ENCODE peak calls at places on chromosomes 6 and 20, in four cellular contexts. O is GM12865; V is brain pericyte; X is stimulated activated CD8-positive, alpha-beta memory T cell treated with anti-CD3 and anti-CD28 coated beads, Interleukin-4, amount 100 ng/mL, for 1 hour. J is an unnamed sample.

GRCh38 chr6:159981591-159982245 is 12.8 kb downstream of the IGF2R start:
- DNase-seq in V (no peak), X (no peak), O (peak), J (peak)

GRCh38 chr6:169724554-169725269 is 412 bp upstream of the PHF10 start:
- DNase-seq in X (peak), O (peak), V (peak), J (peak)

GRCh38 chr20:24477831-24478547 is 8.6 kb downstream of the SYNDIG1 start:
- DNase-seq in X (no peak), V (no peak), O (no peak), J (no peak)

GRCh38 chr20:10924628-10925266 is 250.9 kb upstream of the JAG1 start:
- DNase-seq in V (no peak), X (no peak), O (no peak), J (no peak)

GRCh38 chr6:99745651-99746050 is 139.0 kb downstream of the PRDM13 start:
- DNase-seq in X (no peak), O (no peak), V (no peak), J (no peak)

GRCh38 chr6:149266659-149267058 is 50.9 kb upstream of the TAB2 start:
- DNase-seq in V (no peak), X (no peak), O (peak), J (no peak)

GRCh38 chr6:337782-338464 is 45.6 kb downstream of the DUSP22 start:
- DNase-seq in V (no peak), O (no peak), X (no peak), J (no peak)

GRCh38 chr20:51586005-51586440 is 43.5 kb upstream of the NFATC2 start:
- DNase-seq in O (no peak), X (no peak), V (no peak), J (no peak)

GRCh38 chr6:35079311-35080000 is 61.7 kb downstream of the TCP11 start:
- DNase-seq in V (no peak), O (no peak), X (no peak), J (no peak)

GRCh38 chr6:11618533-11618932 is 81.0 kb downstream of the TMEM170B start:
- DNase-seq in V (no peak), O (peak), X (no peak), J (no peak)

GRCh38 chr20:62360854-62361798 is 6.0 kb downstream of the LAMA5 start:
- DNase-seq in O (no peak), V (no peak), X (no peak), J (no peak)

GRCh38 chr6:50707652-50708325 is 5.5 kb upstream of the TFAP2D start:
- DNase-seq in X (no peak), V (no peak), O (no peak), J (no peak)

GRCh38 chr20:17822039-17822438 is 122.3 kb downstream of the BANF2 start:
- DNase-seq in X (no peak), V (no peak), O (peak), J (no peak)

GRCh38 chr6:111533087-111533784 is 50.2 kb upstream of the REV3L start:
- DNase-seq in O (no peak), V (no peak), X (no peak), J (no peak)

GRCh38 chr6:161630674-161631073 is 356.8 kb upstream of the AGPAT4 start:
- DNase-seq in O (no peak), X (no peak), V (no peak), J (no peak)

GRCh38 chr20:47736570-47737152 is 48.6 kb downstream of the SULF2 start:
- DNase-seq in V (no peak), X (no peak), O (no peak), J (no peak)

GRCh38 chr20:39049684-39050554 is 87.8 kb downstream of the DHX35 start:
- DNase-seq in X (peak), O (peak), V (no peak), J (peak)

GRCh38 chr6:108117427-108118358 is 43.2 kb upstream of the OSTM1 start:
- DNase-seq in V (no peak), O (peak), X (no peak), J (no peak)

GRCh38 chr20:32582659-32583580 is 2.2 kb downstream of the NOL4L start:
- DNase-seq in X (no peak), O (no peak), V (no peak), J (peak)

GRCh38 chr6:31354248-31354647 is 2.7 kb downstream of the HLA-B start:
- DNase-seq in O (no peak), V (no peak), X (no peak), J (peak)

GRCh38 chr6:53048431-53049195 is 16.6 kb upstream of the FBXO9 start:
- DNase-seq in O (peak), V (no peak), X (no peak), J (no peak)

GRCh38 chr20:38108438-38109024 is 56.5 kb downstream of the TGM2 start:
- DNase-seq in O (no peak), X (no peak), V (no peak), J (no peak)

GRCh38 chr20:409697-410559 is 1.8 kb downstream of the RBCK1 start:
- DNase-seq in V (no peak), X (no peak), O (peak), J (no peak)

GRCh38 chr6:42339991-42340401 is 111.7 kb downstream of the TRERF1 start:
- DNase-seq in V (no peak), O (peak), X (no peak), J (no peak)

GRCh38 chr6:24126586-24127192 is 674 bp downstream of the NRSN1 start:
- DNase-seq in O (peak), X (no peak), V (peak), J (no peak)

GRCh38 chr20:24771651-24772061 is 177.4 kb upstream of the CST7 start:
- DNase-seq in X (no peak), O (no peak), V (no peak), J (no peak)

GRCh38 chr6:81215092-81215432 is 537.4 kb downstream of the TENT5A start:
- DNase-seq in V (no peak), X (no peak), O (peak), J (no peak)

GRCh38 chr6:71248866-71249265 is 39.7 kb upstream of the OGFRL1 start:
- DNase-seq in V (no peak), X (no peak), O (no peak), J (no peak)

GRCh38 chr6:127514396-127515227 is 4.5 kb downstream of the MTCL3 start:
- DNase-seq in V (no peak), O (no peak), X (no peak), J (no peak)

GRCh38 chr20:10033905-10034304 is 882 bp upstream of the ANKEF1 start:
- DNase-seq in O (no peak), V (no peak), X (no peak), J (no peak)

GRCh38 chr20:381581-382290 is 1.2 kb downstream of the TRIB3 start:
- DNase-seq in X (peak), V (no peak), O (peak), J (peak)

GRCh38 chr20:4844766-4845465 is 123.2 kb downstream of the PRND start:
- DNase-seq in V (no peak), O (no peak), X (no peak), J (no peak)

GRCh38 chr6:21214738-21215448 is 378.7 kb upstream of the SOX4 start:
- DNase-seq in V (no peak), O (no peak), X (no peak), J (no peak)

GRCh38 chr6:37024665-37025337 is 19.3 kb downstream of the FGD2 start:
- DNase-seq in V (no peak), O (no peak), X (no peak), J (no peak)

J was measured in HL-60.